ENCODE peak calls at places on chromosomes 4 and X, in eight cellular contexts. E is testis, N is stomach, D is fibroblast of lung, I is body of pancreas, K is astrocyte, M is heart right ventricle, V is left lung. Y is an unnamed sample.

GRCh38 chrX:103716967-103717366 is 6.3 kb downstream of the TMEM31 start:
- DNase-seq in E (no peak), N (no peak), D (peak; percentile 89), I (no peak), K (peak; percentile 86), M (no peak), V (no peak), Y (peak; percentile 25)

GRCh38 chrX:123959281-123960063 is 2.0 kb upstream of the STAG2 start:
- DNase-seq in E (peak; percentile 58), N (peak; percentile 49), D (peak; percentile 36), I (peak; percentile 50), K (no peak), M (peak; percentile 46), V (peak; percentile 70), Y (peak; percentile 44)

GRCh38 chrX:15761564-15762191 is 23.6 kb downstream of the CA5B start:
- DNase-seq in E (peak; percentile 19), N (no peak), D (no peak), I (no peak), K (no peak), M (no peak), V (no peak), Y (peak; percentile 26)

GRCh38 chr4:53575552-53575951 is 15.7 kb downstream of the LNX1 start:
- DNase-seq in E (no peak), N (no peak), D (no peak), I (no peak), K (no peak), M (no peak), V (no peak), Y (no peak)

GRCh38 chr4:170386511-170386910 is 296.8 kb upstream of the AADAT start:
- DNase-seq in E (no peak), N (no peak), D (peak; percentile 6), I (no peak), K (no peak), M (no peak), V (no peak), Y (no peak)

GRCh38 chrX:120244735-120245498 is 5.7 kb upstream of the ZBTB33 start:
- DNase-seq in E (peak; percentile 76), N (peak; percentile 77), D (peak; percentile 78), I (peak; percentile 85), K (peak; percentile 68), M (peak; percentile 78), V (peak; percentile 75), Y (peak; percentile 73)

GRCh38 chr4:73776363-73776762 is 36.0 kb downstream of the CXCL8 start:
- DNase-seq in E (peak; percentile 25), N (peak; percentile 44), D (peak; percentile 91), I (peak; percentile 31), K (peak; percentile 90), M (peak; percentile 55), V (no peak), Y (peak; percentile 41)

GRCh38 chrX:119885554-119886428 is 9.9 kb upstream of the AKAP14 start:
- DNase-seq in E (peak; percentile 18), N (no peak), D (no peak), I (no peak), K (no peak), M (peak; percentile 4), V (no peak), Y (peak; percentile 29)

GRCh38 chrX:68396953-68397352 is 36.3 kb downstream of the OPHN1 start:
- DNase-seq in E (peak; percentile 16), N (no peak), D (peak; percentile 15), I (no peak), K (peak; percentile 3), M (no peak), V (no peak), Y (no peak)

GRCh38 chr4:123497328-123497727 is 100.7 kb downstream of the SPRY1 start:
- DNase-seq in E (no peak), N (no peak), D (no peak), I (no peak), K (no peak), M (no peak), V (no peak), Y (no peak)

GRCh38 chr4:85153221-85153620 is 186.7 kb upstream of the WDFY3 start:
- DNase-seq in E (no peak), N (no peak), D (no peak), I (no peak), K (no peak), M (no peak), V (no peak), Y (no peak)

GRCh38 chr4:38605794-38606586 is 58.0 kb upstream of the KLF3 start:
- DNase-seq in E (no peak), N (no peak), D (no peak), I (no peak), K (no peak), M (no peak), V (no peak), Y (peak; percentile 58)

GRCh38 chr4:10013722-10014121 is 7.6 kb downstream of the SLC2A9 start:
- DNase-seq in E (peak; percentile 72), N (peak; percentile 82), D (no peak), I (peak; percentile 63), K (no peak), M (peak; percentile 37), V (no peak), Y (peak; percentile 78)

GRCh38 chr4:687975-688694 is 816 bp downstream of the SLC49A3 start:
- DNase-seq in E (no peak), N (peak; percentile 49), D (no peak), I (peak; percentile 24), K (no peak), M (no peak), V (peak; percentile 80), Y (no peak)
- H3K27ac ChIP-seq in E (no peak overlapping the region), N (peak overlapping the region; percentile 77), D (peak overlapping the region; percentile 25), I (peak overlapping the region; percentile 80), K (peak overlapping the region; percentile 60), M (peak overlapping the region; percentile 90), V (peak overlapping the region; percentile 90), Y (peak overlapping the region; percentile 74)

GRCh38 chr4:1002131-1002630 is 9.0 kb upstream of the SLC26A1 start:
- DNase-seq in E (peak; percentile 41), N (peak; percentile 72), D (no peak), I (peak; percentile 56), K (no peak), M (no peak), V (no peak), Y (no peak)

GRCh38 chr4:998096-998691 is 5.0 kb upstream of the SLC26A1 start:
- DNase-seq in E (no peak), N (no peak), D (no peak), I (no peak), K (no peak), M (no peak), V (peak; percentile 59), Y (no peak)

GRCh38 chr4:1000686-1001260 is 7.6 kb upstream of the SLC26A1 start:
- DNase-seq in E (no peak), N (no peak), D (no peak), I (no peak), K (no peak), M (no peak), V (no peak), Y (no peak)

GRCh38 chr4:1001561-1002130 is 8.4 kb upstream of the SLC26A1 start:
- DNase-seq in E (no peak), N (no peak), D (no peak), I (no peak), K (no peak), M (no peak), V (no peak), Y (no peak)

GRCh38 chr4:999863-1000425 is 6.7 kb upstream of the SLC26A1 start:
- DNase-seq in E (no peak), N (no peak), D (no peak), I (no peak), K (no peak), M (no peak), V (peak; percentile 59), Y (no peak)
- H3K27me3 ChIP-seq in E (no peaks in the 10 kb centered on the region), N (peaks cover 79% of the 10 kb centered on the region), D (peaks cover 48% of the 10 kb centered on the region), I (no peaks in the 10 kb centered on the region), K (peaks cover 30% of the 10 kb centered on the region), M (peaks cover 76% of the 10 kb centered on the region), V (peaks cover 68% of the 10 kb centered on the region), Y (peaks cover 69% of the 10 kb centered on the region)

GRCh38 chr4:16090306-16090705 is 6.5 kb upstream of the PROM1 start:
- DNase-seq in E (no peak), N (no peak), D (no peak), I (no peak), K (no peak), M (no peak), V (no peak), Y (no peak)
- H3K27ac ChIP-seq in E (no peak overlapping the region), N (no peak overlapping the region), D (no peak overlapping the region), I (no peak overlapping the region), K (no peak overlapping the region), M (no peak overlapping the region), V (no peak overlapping the region), Y (no peak overlapping the region)

DNA sequence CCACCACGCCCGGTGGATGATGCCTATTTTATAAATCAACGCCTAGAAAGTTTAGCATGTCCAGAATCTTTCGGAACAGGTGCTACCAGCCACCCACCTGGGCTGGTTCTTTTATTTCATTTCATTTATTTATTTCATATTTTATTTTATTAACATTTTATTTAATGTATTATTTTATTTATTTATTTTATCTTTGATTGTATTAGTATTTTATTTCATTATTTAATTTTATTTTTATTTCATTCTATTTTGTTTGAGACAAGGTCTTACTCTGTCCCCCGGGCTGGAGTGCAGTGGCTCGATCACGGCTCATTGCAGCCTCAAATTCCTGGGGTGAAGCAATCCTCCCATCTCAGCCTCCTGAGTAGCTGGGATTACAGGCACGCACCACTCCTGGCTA is 187.2 kb downstream of the SHOX start:
- DNase-seq in E (no peak), N (no peak), D (no peak), I (no peak), K (no peak), M (no peak), V (no peak), Y (no peak)
- H3K27me3 ChIP-seq in E (no peaks in the 10 kb centered on the region), N (no peaks in the 10 kb centered on the region), D (no peaks in the 10 kb centered on the region), I (no peaks in the 10 kb centered on the region), K (no peaks in the 10 kb centered on the region), M (no peaks in the 10 kb centered on the region), V (no peaks in the 10 kb centered on the region), Y (no peaks in the 10 kb centered on the region)

GRCh38 chr4:177351611-177352010 is 41.9 kb downstream of the NEIL3 start:
- DNase-seq in E (no peak), N (no peak), D (no peak), I (no peak), K (no peak), M (no peak), V (no peak), Y (no peak)

GRCh38 chr4:177356191-177356590 is 46.5 kb downstream of the NEIL3 start:
- DNase-seq in E (no peak), N (no peak), D (peak; percentile 58), I (no peak), K (peak; percentile 40), M (no peak), V (no peak), Y (no peak)

GRCh38 chr4:177356921-177357320 is 47.2 kb downstream of the NEIL3 start:
- DNase-seq in E (no peak), N (no peak), D (peak; percentile 28), I (no peak), K (no peak), M (no peak), V (no peak), Y (no peak)
- H3K27ac ChIP-seq in E (no peak overlapping the region), N (no peak overlapping the region), D (no peak overlapping the region), I (no peak overlapping the region), K (no peak overlapping the region), M (no peak overlapping the region), V (no peak overlapping the region), Y (no peak overlapping the region)

Y was measured in colonic mucosa.